ENCODE peak calls at places on chromosomes 1 and 21, in seven cellular contexts. One of them, this sample, is unnamed.

GRCh38 chr1:10510520-10511493 is 36.1 kb downstream of the PEX14 start:
- DNase-seq in tibial artery: no peak
- DNase-seq in psoas muscle: peak
- DNase-seq in prostate gland: no peak
- DNase-seq in endodermal cell: peak
- DNase-seq in body of pancreas: no peak
- DNase-seq in WERI-Rb-1: no peak
- DNase-seq in this sample: no peak

GRCh38 chr1:60281360-60281932 is 207.9 kb upstream of the C1orf87 start:
- DNase-seq in tibial artery: peak
- DNase-seq in psoas muscle: peak
- DNase-seq in prostate gland: peak
- DNase-seq in endodermal cell: peak
- DNase-seq in body of pancreas: peak
- DNase-seq in WERI-Rb-1: peak
- DNase-seq in this sample: peak

GRCh38 chr1:214491468-214492120 is 59.8 kb downstream of the PTPN14 start:
- DNase-seq in tibial artery: no peak
- DNase-seq in psoas muscle: no peak
- DNase-seq in prostate gland: no peak
- DNase-seq in endodermal cell: no peak
- DNase-seq in body of pancreas: no peak
- DNase-seq in WERI-Rb-1: no peak
- DNase-seq in this sample: no peak

GRCh38 chr1:214854126-214854875 is 228.2 kb upstream of the KCNK2 start:
- DNase-seq in tibial artery: no peak
- DNase-seq in psoas muscle: no peak
- DNase-seq in prostate gland: no peak
- DNase-seq in endodermal cell: no peak
- DNase-seq in body of pancreas: no peak
- DNase-seq in WERI-Rb-1: no peak
- DNase-seq in this sample: no peak

GRCh38 chr1:197156692-197157091 is 10.2 kb upstream of the ASPM start:
- DNase-seq in tibial artery: no peak
- DNase-seq in psoas muscle: no peak
- DNase-seq in prostate gland: no peak
- DNase-seq in endodermal cell: no peak
- DNase-seq in body of pancreas: no peak
- DNase-seq in WERI-Rb-1: no peak
- DNase-seq in this sample: no peak

GRCh38 chr1:213221209-213221608 is 170.2 kb downstream of the RPS6KC1 start:
- DNase-seq in tibial artery: no peak
- DNase-seq in psoas muscle: no peak
- DNase-seq in prostate gland: no peak
- DNase-seq in endodermal cell: no peak
- DNase-seq in body of pancreas: no peak
- DNase-seq in WERI-Rb-1: no peak
- DNase-seq in this sample: no peak

GRCh38 chr1:71414229-71414628 is 333.4 kb upstream of the ZRANB2 start:
- DNase-seq in tibial artery: no peak
- DNase-seq in psoas muscle: no peak
- DNase-seq in prostate gland: no peak
- DNase-seq in endodermal cell: no peak
- DNase-seq in body of pancreas: no peak
- DNase-seq in WERI-Rb-1: no peak
- DNase-seq in this sample: no peak

GRCh38 chr1:17060129-17060868 is 6.5 kb upstream of the SDHB start:
- DNase-seq in tibial artery: peak
- DNase-seq in psoas muscle: no peak
- DNase-seq in prostate gland: no peak
- DNase-seq in endodermal cell: no peak
- DNase-seq in body of pancreas: no peak
- DNase-seq in WERI-Rb-1: no peak
- DNase-seq in this sample: no peak

GRCh38 chr1:168421399-168422004 is 122.3 kb downstream of the XCL2 start:
- DNase-seq in tibial artery: no peak
- DNase-seq in psoas muscle: no peak
- DNase-seq in prostate gland: no peak
- DNase-seq in endodermal cell: no peak
- DNase-seq in body of pancreas: no peak
- DNase-seq in WERI-Rb-1: no peak
- DNase-seq in this sample: no peak

GRCh38 chr1:164836614-164837018 is 277.6 kb downstream of the PBX1 start:
- DNase-seq in tibial artery: no peak
- DNase-seq in psoas muscle: no peak
- DNase-seq in prostate gland: no peak
- DNase-seq in endodermal cell: no peak
- DNase-seq in body of pancreas: no peak
- DNase-seq in WERI-Rb-1: no peak
- DNase-seq in this sample: no peak

GRCh38 chr1:213277036-213277435 is 226.0 kb downstream of the RPS6KC1 start:
- DNase-seq in tibial artery: no peak
- DNase-seq in psoas muscle: no peak
- DNase-seq in prostate gland: no peak
- DNase-seq in endodermal cell: no peak
- DNase-seq in body of pancreas: no peak
- DNase-seq in WERI-Rb-1: no peak
- DNase-seq in this sample: no peak

GRCh38 chr1:22915816-22916468 is 56.7 kb downstream of the LACTBL1 start:
- DNase-seq in tibial artery: no peak
- DNase-seq in psoas muscle: peak
- DNase-seq in prostate gland: no peak
- DNase-seq in endodermal cell: peak
- DNase-seq in body of pancreas: no peak
- DNase-seq in WERI-Rb-1: peak
- DNase-seq in this sample: peak

GRCh38 chr1:43140583-43140982 is 31.5 kb downstream of the EBNA1BP2 start:
- DNase-seq in tibial artery: no peak
- DNase-seq in psoas muscle: no peak
- DNase-seq in prostate gland: no peak
- DNase-seq in endodermal cell: no peak
- DNase-seq in body of pancreas: no peak
- DNase-seq in WERI-Rb-1: no peak
- DNase-seq in this sample: no peak

GRCh38 chr1:153032677-153033308 is 1.8 kb downstream of the SPRR1B start:
- DNase-seq in tibial artery: no peak
- DNase-seq in psoas muscle: no peak
- DNase-seq in prostate gland: no peak
- DNase-seq in endodermal cell: peak
- DNase-seq in body of pancreas: peak
- DNase-seq in WERI-Rb-1: peak
- DNase-seq in this sample: peak

GRCh38 chr1:45952072-45952471 is 148.7 kb downstream of the MAST2 start:
- DNase-seq in tibial artery: no peak
- DNase-seq in psoas muscle: no peak
- DNase-seq in prostate gland: no peak
- DNase-seq in endodermal cell: no peak
- DNase-seq in body of pancreas: no peak
- DNase-seq in WERI-Rb-1: no peak
- DNase-seq in this sample: no peak

GRCh38 chr1:170284016-170284415 is 138.3 kb downstream of the NTMT2 start:
- DNase-seq in tibial artery: no peak
- DNase-seq in psoas muscle: no peak
- DNase-seq in prostate gland: no peak
- DNase-seq in endodermal cell: no peak
- DNase-seq in body of pancreas: no peak
- DNase-seq in WERI-Rb-1: no peak
- DNase-seq in this sample: no peak

GRCh38 chr1:39508857-39509305 is 17.4 kb downstream of the BMP8A start:
- DNase-seq in tibial artery: no peak
- DNase-seq in psoas muscle: no peak
- DNase-seq in prostate gland: no peak
- DNase-seq in endodermal cell: no peak
- DNase-seq in body of pancreas: no peak
- DNase-seq in WERI-Rb-1: no peak
- DNase-seq in this sample: no peak

GRCh38 chr1:53327183-53327941 is 508 bp downstream of the LRP8 start:
- DNase-seq in tibial artery: peak
- DNase-seq in psoas muscle: peak
- DNase-seq in prostate gland: no peak
- DNase-seq in endodermal cell: peak
- DNase-seq in body of pancreas: peak
- DNase-seq in WERI-Rb-1: peak
- DNase-seq in this sample: peak

GRCh38 chr1:7623886-7624285 is 147.2 kb upstream of the VAMP3 start:
- DNase-seq in tibial artery: no peak
- DNase-seq in psoas muscle: no peak
- DNase-seq in prostate gland: no peak
- DNase-seq in endodermal cell: no peak
- DNase-seq in body of pancreas: peak
- DNase-seq in WERI-Rb-1: no peak
- DNase-seq in this sample: no peak

GRCh38 chr1:216293673-216294072 is 129.6 kb downstream of the USH2A start:
- DNase-seq in tibial artery: no peak
- DNase-seq in psoas muscle: no peak
- DNase-seq in prostate gland: no peak
- DNase-seq in endodermal cell: no peak
- DNase-seq in body of pancreas: no peak
- DNase-seq in WERI-Rb-1: no peak
- DNase-seq in this sample: no peak

GRCh38 chr1:151828931-151829330 is 2.7 kb downstream of the RORC start:
- DNase-seq in tibial artery: no peak
- DNase-seq in psoas muscle: peak
- DNase-seq in prostate gland: peak
- DNase-seq in endodermal cell: peak
- DNase-seq in body of pancreas: peak
- DNase-seq in WERI-Rb-1: peak
- DNase-seq in this sample: no peak

GRCh38 chr1:10958614-10959013 is 53.8 kb upstream of the TARDBP start:
- DNase-seq in tibial artery: no peak
- DNase-seq in psoas muscle: no peak
- DNase-seq in prostate gland: no peak
- DNase-seq in endodermal cell: peak
- DNase-seq in body of pancreas: peak
- DNase-seq in WERI-Rb-1: no peak
- DNase-seq in this sample: no peak

GRCh38 chr21:45981641-45982255 is at the start of gene COL6A1:
- DNase-seq in tibial artery: peak
- DNase-seq in psoas muscle: peak
- DNase-seq in prostate gland: peak
- DNase-seq in endodermal cell: peak
- DNase-seq in body of pancreas: peak
- DNase-seq in WERI-Rb-1: peak
- DNase-seq in this sample: peak

DNA sequence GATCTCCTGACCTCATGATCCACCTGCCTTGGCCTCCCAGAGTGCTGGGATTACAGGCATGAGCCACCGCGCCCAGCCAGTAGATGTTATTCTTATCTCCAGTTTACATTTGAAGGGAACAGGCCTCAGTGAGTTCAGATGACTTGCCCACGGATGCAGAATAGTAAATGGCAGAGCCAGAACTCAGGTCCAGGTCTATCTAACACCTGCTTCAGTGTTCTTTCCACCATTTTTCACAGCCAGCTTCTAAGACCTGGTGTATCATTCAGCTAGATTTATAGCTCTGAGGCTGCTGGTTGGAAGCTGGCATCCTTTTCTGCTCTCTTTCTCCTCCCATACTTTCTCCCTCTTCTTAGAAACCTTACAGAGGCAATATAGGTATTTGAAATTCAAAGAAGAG is 10.8 kb downstream of the FABP3 start:
- DNase-seq in tibial artery: no peak
- DNase-seq in psoas muscle: no peak
- DNase-seq in prostate gland: no peak
- DNase-seq in endodermal cell: no peak
- DNase-seq in body of pancreas: no peak
- DNase-seq in WERI-Rb-1: no peak
- DNase-seq in this sample: no peak
- H3K4me3 ChIP-seq in tibial artery: no peak
- H3K4me3 ChIP-seq in psoas muscle: no peak
- H3K4me3 ChIP-seq in prostate gland: no peak
- H3K4me3 ChIP-seq in endodermal cell: no peak
- H3K4me3 ChIP-seq in body of pancreas: no peak
- H3K4me3 ChIP-seq in WERI-Rb-1: no peak
- H3K4me3 ChIP-seq in this sample: no peak

GRCh38 chr1:89888480-89889335 is 67.9 kb downstream of the LRRC8D start:
- DNase-seq in tibial artery: no peak
- DNase-seq in psoas muscle: no peak
- DNase-seq in prostate gland: no peak
- DNase-seq in endodermal cell: no peak
- DNase-seq in body of pancreas: no peak
- DNase-seq in WERI-Rb-1: peak
- DNase-seq in this sample: no peak
- H3K27ac ChIP-seq in tibial artery: no peak
- H3K27ac ChIP-seq in psoas muscle: no peak
- H3K27ac ChIP-seq in prostate gland: no peak
- H3K27ac ChIP-seq in endodermal cell: no peak
- H3K27ac ChIP-seq in body of pancreas: no peak
- H3K27ac ChIP-seq in WERI-Rb-1: no peak
- H3K27ac ChIP-seq in this sample: no peak

DNA sequence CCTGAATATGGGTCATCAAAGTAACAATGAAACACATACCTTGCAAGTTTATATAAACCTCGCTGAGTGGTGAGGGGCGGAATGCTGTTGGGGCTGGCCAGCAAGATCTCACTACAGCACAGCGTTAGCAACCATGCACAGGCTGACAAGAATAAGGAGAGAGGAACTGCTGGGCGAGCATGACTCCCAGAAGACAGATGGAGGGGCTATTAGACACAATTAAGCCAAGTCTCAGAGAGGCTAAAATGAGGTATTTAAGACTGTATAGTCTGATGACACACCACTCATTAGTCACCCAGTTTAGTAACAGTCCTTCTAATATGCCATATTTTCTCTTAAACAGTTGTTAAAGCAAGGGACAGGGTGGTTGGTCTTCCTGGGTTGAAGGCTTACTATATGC is 340.2 kb upstream of the NR5A2 start:
- DNase-seq in tibial artery: no peak
- DNase-seq in psoas muscle: no peak
- DNase-seq in prostate gland: no peak
- DNase-seq in endodermal cell: peak
- DNase-seq in body of pancreas: no peak
- DNase-seq in WERI-Rb-1: peak
- DNase-seq in this sample: no peak
- TF ChIP-seq CTCF in tibial artery: no peak
- TF ChIP-seq CTCF in psoas muscle: no peak
- TF ChIP-seq CTCF in prostate gland: no peak
- TF ChIP-seq CTCF in endodermal cell: no peak
- TF ChIP-seq CTCF in body of pancreas: no peak
- TF ChIP-seq CTCF in WERI-Rb-1: no peak
- TF ChIP-seq CTCF in this sample: no peak

GRCh38 chr21:42472521-42472920 is 23.5 kb downstream of the RSPH1 start:
- DNase-seq in tibial artery: peak
- DNase-seq in psoas muscle: no peak
- DNase-seq in prostate gland: no peak
- DNase-seq in endodermal cell: peak
- DNase-seq in body of pancreas: no peak
- DNase-seq in WERI-Rb-1: no peak
- DNase-seq in this sample: no peak

GRCh38 chr21:42474982-42475381 is 21.0 kb downstream of the RSPH1 start:
- DNase-seq in tibial artery: peak
- DNase-seq in psoas muscle: no peak
- DNase-seq in prostate gland: no peak
- DNase-seq in endodermal cell: peak
- DNase-seq in body of pancreas: no peak
- DNase-seq in WERI-Rb-1: peak
- DNase-seq in this sample: no peak

GRCh38 chr21:42474043-42474831 is 21.8 kb downstream of the RSPH1 start:
- DNase-seq in tibial artery: peak
- DNase-seq in psoas muscle: no peak
- DNase-seq in prostate gland: peak
- DNase-seq in endodermal cell: peak
- DNase-seq in body of pancreas: peak
- DNase-seq in WERI-Rb-1: peak
- DNase-seq in this sample: no peak

GRCh38 chr21:42471716-42472330 is 24.2 kb downstream of the RSPH1 start:
- DNase-seq in tibial artery: peak
- DNase-seq in psoas muscle: no peak
- DNase-seq in prostate gland: no peak
- DNase-seq in endodermal cell: peak
- DNase-seq in body of pancreas: no peak
- DNase-seq in WERI-Rb-1: no peak
- DNase-seq in this sample: no peak

GRCh38 chr21:42473495-42474042 is 22.5 kb downstream of the RSPH1 start:
- DNase-seq in tibial artery: peak
- DNase-seq in psoas muscle: no peak
- DNase-seq in prostate gland: no peak
- DNase-seq in endodermal cell: no peak
- DNase-seq in body of pancreas: no peak
- DNase-seq in WERI-Rb-1: peak
- DNase-seq in this sample: no peak
- H3K4me3 ChIP-seq in tibial artery: no peak
- H3K4me3 ChIP-seq in psoas muscle: no peak
- H3K4me3 ChIP-seq in prostate gland: no peak
- H3K4me3 ChIP-seq in endodermal cell: no peak
- H3K4me3 ChIP-seq in body of pancreas: no peak
- H3K4me3 ChIP-seq in WERI-Rb-1: no peak
- H3K4me3 ChIP-seq in this sample: no peak